ENCODE peak calls at places on chromosomes 11 and 22, in seven cellular contexts. L, O, U, I, A, D and Z are unnamed samples.

GRCh38 chr11:97739892-97740782 is 1280.6 kb upstream of the CNTN5 start:
- DNase-seq in L (no peak), O (no peak), U (no peak), I (no peak), A (no peak), D (no peak), Z (no peak)

GRCh38 chr22:30041881-30042280 is 38.4 kb upstream of the HORMAD2 start:
- DNase-seq in L (no peak), O (no peak), U (no peak), I (no peak), A (no peak), D (no peak), Z (no peak)

GRCh38 chr11:94445641-94446040 is 44.4 kb upstream of the GPR83 start:
- DNase-seq in L (no peak), O (no peak), U (no peak), I (no peak), A (no peak), D (no peak), Z (no peak)

GRCh38 chr11:65903068-65903481 is 2.9 kb upstream of the FOSL1 start:
- DNase-seq in L (no peak), O (no peak), U (no peak), I (no peak), A (no peak), D (no peak), Z (no peak)

GRCh38 chr11:61607920-61608599 is 27.2 kb upstream of the SYT7 start:
- DNase-seq in L (no peak), O (no peak), U (no peak), I (no peak), A (no peak), D (no peak), Z (no peak)

GRCh38 chr11:85751738-85752137 is 59.2 kb downstream of the SYTL2 start:
- DNase-seq in L (no peak), O (no peak), U (no peak), I (no peak), A (no peak), D (no peak), Z (no peak)

GRCh38 chr22:37278261-37278660 is 4.0 kb upstream of the CYTH4 start:
- DNase-seq in L (no peak), O (no peak), U (no peak), I (no peak), A (no peak), D (no peak), Z (no peak)

GRCh38 chr22:30411780-30412179 is 13.8 kb upstream of the MTFP1 start:
- DNase-seq in L (no peak), O (no peak), U (no peak), I (no peak), A (no peak), D (no peak), Z (no peak)

GRCh38 chr22:46044718-46045458 is 67.9 kb upstream of the WNT7B start:
- DNase-seq in L (peak; percentile 66), O (no peak), U (peak; percentile 76), I (peak; percentile 60), A (no peak), D (peak; percentile 22), Z (peak; percentile 76)

GRCh38 chr22:17300926-17301325 is 68.3 kb upstream of the CECR2 start:
- DNase-seq in L (no peak), O (no peak), U (no peak), I (no peak), A (no peak), D (no peak), Z (no peak)

GRCh38 chr11:15649371-15650104 is 534.8 kb downstream of the INSC start:
- DNase-seq in L (no peak), O (no peak), U (no peak), I (no peak), A (no peak), D (no peak), Z (no peak)

GRCh38 chr11:39684155-39684554 is 1775.3 kb downstream of the LRRC4C start:
- DNase-seq in L (no peak), O (no peak), U (no peak), I (no peak), A (no peak), D (no peak), Z (no peak)

GRCh38 chr11:46112961-46113617 is 8.2 kb downstream of the PHF21A start:
- DNase-seq in L (no peak), O (no peak), U (no peak), I (no peak), A (peak; percentile 35), D (peak; percentile 57), Z (no peak)

GRCh38 chr11:77175869-77176539 is 48.0 kb downstream of the MYO7A start:
- DNase-seq in L (peak; percentile 73), O (no peak), U (peak; percentile 67), I (peak; percentile 56), A (no peak), D (no peak), Z (peak; percentile 82)

GRCh38 chr11:44036811-44037657 is 10.7 kb upstream of the ACCSL start:
- DNase-seq in L (peak; percentile 80), O (peak; percentile 55), U (peak; percentile 66), I (peak; percentile 81), A (peak; percentile 76), D (peak; percentile 4), Z (peak; percentile 88)

GRCh38 chr11:75907926-75908527 is 93.0 kb downstream of the UVRAG start:
- DNase-seq in L (no peak), O (no peak), U (no peak), I (no peak), A (no peak), D (no peak), Z (no peak)

GRCh38 chr11:21546715-21547114 is 646.2 kb upstream of the ANO5 start:
- DNase-seq in L (no peak), O (no peak), U (no peak), I (no peak), A (no peak), D (no peak), Z (no peak)

GRCh38 chr22:37334859-37335818 is 52.8 kb downstream of the CYTH4 start:
- DNase-seq in L (peak; percentile 76), O (no peak), U (no peak), I (no peak), A (no peak), D (no peak), Z (no peak)

GRCh38 chr11:34044664-34045485 is 6.7 kb upstream of the CAPRIN1 start:
- DNase-seq in L (peak; percentile 51), O (no peak), U (no peak), I (no peak), A (no peak), D (no peak), Z (no peak)

GRCh38 chr11:1878134-1879031 is 13.3 kb downstream of the PRR33 start:
- DNase-seq in L (no peak), O (no peak), U (peak; percentile 52), I (peak; percentile 64), A (no peak), D (no peak), Z (peak; percentile 72)

GRCh38 chr11:95711162-95711944 is 78.2 kb downstream of the FAM76B start:
- DNase-seq in L (no peak), O (no peak), U (no peak), I (no peak), A (no peak), D (no peak), Z (no peak)

GRCh38 chr11:102831128-102831708 is 12.2 kb downstream of the MMP3 start:
- DNase-seq in L (peak; percentile 71), O (no peak), U (peak; percentile 77), I (no peak), A (no peak), D (no peak), Z (no peak)

GRCh38 chr22:29309332-29310064 is 3.0 kb downstream of the GAS2L1 start:
- DNase-seq in L (no peak), O (no peak), U (peak; percentile 55), I (peak; percentile 74), A (no peak), D (no peak), Z (peak; percentile 77)

GRCh38 chr11:65425105-65425970 is 2.7 kb downstream of the NEAT1 start:
- DNase-seq in L (no peak), O (no peak), U (peak; percentile 56), I (peak; percentile 12), A (no peak), D (peak; percentile 95), Z (no peak)

GRCh38 chr11:27477243-27477642 is 4.7 kb upstream of the LGR4 start:
- DNase-seq in L (no peak), O (no peak), U (no peak), I (no peak), A (no peak), D (no peak), Z (no peak)
- H3K27ac ChIP-seq in L (no peak overlapping the region), O (no peak overlapping the region), U (no peak overlapping the region), I (no peak overlapping the region), A (no peak overlapping the region), D (no peak overlapping the region), Z (no peak overlapping the region)

DNA sequence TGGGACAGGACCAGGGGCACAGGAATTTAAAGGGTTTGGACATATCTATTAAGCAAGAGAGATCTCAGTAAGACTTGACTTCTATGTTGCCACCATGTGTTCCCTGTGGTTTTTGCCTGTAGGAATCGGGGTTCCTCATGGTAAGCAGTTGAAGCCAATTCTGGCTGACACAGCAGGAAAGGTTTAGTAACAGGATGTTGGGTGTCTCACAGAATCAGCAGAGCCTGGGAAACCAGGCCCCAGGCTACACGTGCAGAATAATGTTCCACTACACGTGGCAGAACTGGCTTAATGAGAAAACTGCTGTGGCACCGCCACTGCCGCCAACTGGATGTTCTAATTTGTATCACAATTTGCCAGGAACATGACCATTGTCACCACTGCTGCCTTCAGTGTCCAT is 264.6 kb upstream of the PLET1 start:
- DNase-seq in L (no peak), O (no peak), U (no peak), I (no peak), A (no peak), D (no peak), Z (no peak)
- H3K27ac ChIP-seq in L (no peak overlapping the region), O (no peak overlapping the region), U (no peak overlapping the region), I (peak overlapping the region; percentile 39), A (no peak overlapping the region), D (no peak overlapping the region), Z (no peak overlapping the region)

DNA sequence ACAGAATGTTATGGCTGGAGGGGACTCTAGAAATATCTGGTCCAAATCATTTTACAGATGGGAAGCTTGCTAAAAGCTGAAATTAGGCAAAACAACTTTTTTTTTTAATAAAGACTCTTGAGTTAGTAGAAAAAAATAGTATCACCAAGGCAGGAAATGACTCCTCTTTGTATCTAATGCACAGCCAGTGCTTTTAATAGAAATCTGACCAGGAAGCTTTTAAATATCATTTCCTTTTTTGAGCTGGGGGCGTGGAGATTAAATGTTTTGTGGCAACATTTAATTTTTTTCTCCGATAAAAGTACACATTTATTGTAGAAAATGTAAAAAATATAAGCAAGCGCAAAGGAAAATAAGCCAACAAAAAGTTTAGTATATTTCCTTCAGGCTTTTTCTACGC is 22.5 kb downstream of the TRAF6 start:
- DNase-seq in L (no peak), O (no peak), U (no peak), I (no peak), A (no peak), D (no peak), Z (no peak)
- H3K27ac ChIP-seq in L (no peak overlapping the region), O (no peak overlapping the region), U (no peak overlapping the region), I (peak overlapping the region; percentile 71), A (no peak overlapping the region), D (no peak overlapping the region), Z (peak overlapping the region; percentile 45)

DNA sequence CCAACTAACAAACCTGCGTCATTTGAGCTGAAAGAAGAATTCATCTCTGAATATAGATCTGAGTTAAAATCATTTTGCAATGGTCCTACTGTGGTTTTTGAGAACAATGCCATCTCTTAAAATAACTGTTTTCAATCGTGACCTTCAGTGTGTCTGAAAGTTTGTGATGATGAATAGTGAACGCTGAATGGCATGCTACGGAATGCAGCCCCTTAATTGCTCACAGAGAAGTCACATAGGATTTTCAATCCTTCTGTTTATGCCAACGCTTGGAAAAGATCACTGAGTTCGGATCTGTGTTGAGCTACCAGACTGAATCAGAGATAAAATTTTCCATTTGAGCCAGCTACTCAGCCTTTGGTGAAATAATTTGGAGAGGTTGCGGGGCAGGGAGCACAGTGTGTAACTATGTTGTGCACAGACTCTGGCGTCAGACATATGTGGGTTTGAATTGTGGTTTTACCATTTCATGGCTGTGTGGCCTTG is 680.1 kb downstream of the KCNA4 start:
- DNase-seq in L (no peak), O (no peak), U (no peak), I (no peak), A (no peak), D (no peak), Z (no peak)
- H3K27ac ChIP-seq in L (no peak overlapping the region), O (no peak overlapping the region), U (no peak overlapping the region), I (no peak overlapping the region), A (no peak overlapping the region), D (no peak overlapping the region), Z (no peak overlapping the region)